ENCODE peak calls at places on chromosomes 13 and 19, in nine cellular contexts. S is Peyer's patch, N is transverse colon, V is Panc1, Z is right lobe of liver, J is kidney, K is body of pancreas, M is suprapubic skin, A is fibroblast of lung. E is an unnamed sample. For H3K4me1, the result is how much of the 10 kb centered on the place peaks cover.

GRCh38 chr13:105918842-105919741 is 616.4 kb downstream of the EFNB2 start:
- DNase-seq in S (peak), N (peak), V (peak), Z (no peak), J (no peak), K (peak), M (no peak), A (peak), E (no peak)

GRCh38 chr13:113179374-113180230 is 21.2 kb downstream of the PROZ start:
- DNase-seq in S (no peak), N (no peak), V (no peak), Z (no peak), J (no peak), K (no peak), M (no peak), A (peak), E (no peak)

GRCh38 chr13:99969934-99970760 is 1.4 kb downstream of the ZIC5 start:
- DNase-seq in S (no peak), N (no peak), V (no peak), Z (peak), J (peak), K (no peak), M (no peak), A (peak), E (no peak)

GRCh38 chr19:15288146-15288963 is 44.0 kb downstream of the BRD4 start:
- DNase-seq in S (no peak), N (no peak), V (no peak), Z (no peak), J (peak), K (peak), M (no peak), A (no peak), E (no peak)

GRCh38 chr13:36353001-36353400 is 6.8 kb upstream of the SPART start:
- DNase-seq in S (no peak), N (no peak), V (no peak), Z (no peak), J (no peak), K (no peak), M (no peak), A (peak), E (no peak)

GRCh38 chr13:98892821-98893220 is 85.0 kb downstream of the DOCK9 start:
- DNase-seq in S (no peak), N (no peak), V (no peak), Z (no peak), J (no peak), K (no peak), M (no peak), A (no peak), E (no peak)

GRCh38 chr19:6744381-6745288 is 5.2 kb downstream of the TRIP10 start:
- DNase-seq in S (peak), N (peak), V (no peak), Z (peak), J (peak), K (peak), M (peak), A (peak), E (no peak)

GRCh38 chr13:49347650-49348385 is 96.0 kb downstream of the CAB39L start:
- DNase-seq in S (no peak), N (no peak), V (no peak), Z (no peak), J (no peak), K (no peak), M (no peak), A (no peak), E (no peak)

GRCh38 chr19:35247526-35248309 is 1.1 kb upstream of the LSR start:
- DNase-seq in S (peak), N (peak), V (peak), Z (peak), J (peak), K (peak), M (peak), A (no peak), E (peak)

GRCh38 chr13:60431108-60431700 is 34.2 kb downstream of the TDRD3 start:
- DNase-seq in S (no peak), N (no peak), V (peak), Z (no peak), J (no peak), K (no peak), M (no peak), A (peak), E (no peak)

GRCh38 chr13:110593430-110594130 is 21.8 kb upstream of the NAXD start:
- DNase-seq in S (no peak), N (no peak), V (no peak), Z (no peak), J (no peak), K (peak), M (no peak), A (peak), E (no peak)

GRCh38 chr13:47908200-47908902 is 92.7 kb downstream of the SUCLA2 start:
- DNase-seq in S (no peak), N (no peak), V (no peak), Z (no peak), J (no peak), K (no peak), M (no peak), A (peak), E (no peak)

GRCh38 chr19:54165222-54165621 is 5.7 kb upstream of the LENG1 start:
- DNase-seq in S (no peak), N (no peak), V (no peak), Z (no peak), J (peak), K (no peak), M (no peak), A (no peak), E (no peak)

GRCh38 chr13:29936051-29936813 is 85.8 kb upstream of the UBL3 start:
- DNase-seq in S (no peak), N (no peak), V (no peak), Z (no peak), J (no peak), K (no peak), M (no peak), A (no peak), E (no peak)

GRCh38 chr13:98909016-98909415 is 68.8 kb downstream of the DOCK9 start:
- DNase-seq in S (no peak), N (no peak), V (no peak), Z (no peak), J (no peak), K (no peak), M (no peak), A (no peak), E (no peak)

GRCh38 chr13:83881917-83882625 is at the start of gene SLITRK1:
- DNase-seq in S (no peak), N (no peak), V (no peak), Z (peak), J (peak), K (peak), M (no peak), A (peak), E (no peak)

GRCh38 chr19:29121684-29122083 is 91.3 kb downstream of the UQCRFS1 start:
- DNase-seq in S (no peak), N (no peak), V (no peak), Z (no peak), J (no peak), K (peak), M (peak), A (no peak), E (no peak)

GRCh38 chr13:99218545-99218944 is 17.9 kb downstream of the UBAC2 start:
- DNase-seq in S (no peak), N (no peak), V (no peak), Z (peak), J (no peak), K (peak), M (no peak), A (peak), E (no peak)

GRCh38 chr13:77919351-77920294 is 992 bp upstream of the EDNRB start:
- DNase-seq in S (peak), N (peak), V (no peak), Z (peak), J (peak), K (peak), M (peak), A (peak), E (no peak)

GRCh38 chr19:30696514-30696913 is 324.3 kb downstream of the ZNF536 start:
- DNase-seq in S (no peak), N (no peak), V (no peak), Z (no peak), J (no peak), K (peak), M (peak), A (no peak), E (no peak)

GRCh38 chr13:75479102-75479501 is 2.9 kb downstream of the TBC1D4 start:
- DNase-seq in S (no peak), N (no peak), V (no peak), Z (no peak), J (no peak), K (no peak), M (no peak), A (no peak), E (no peak)

GRCh38 chr13:30725331-30726085 is 9.8 kb upstream of the ALOX5AP start:
- DNase-seq in S (no peak), N (no peak), V (no peak), Z (no peak), J (no peak), K (peak), M (no peak), A (peak), E (no peak)

GRCh38 chr13:59391696-59392095 is 772.0 kb downstream of the DIAPH3 start:
- DNase-seq in S (no peak), N (peak), V (peak), Z (no peak), J (no peak), K (peak), M (no peak), A (peak), E (peak)

GRCh38 chr13:72166102-72166660 is 299.2 kb upstream of the DACH1 start:
- DNase-seq in S (no peak), N (no peak), V (no peak), Z (no peak), J (no peak), K (no peak), M (no peak), A (peak), E (no peak)

GRCh38 chr13:113792236-113792770 is 33.3 kb downstream of the TMEM255B start:
- DNase-seq in S (peak), N (no peak), V (no peak), Z (no peak), J (no peak), K (no peak), M (peak), A (no peak), E (no peak)

GRCh38 chr19:56746367-56746766 is 74.8 kb upstream of the ZNF835 start:
- DNase-seq in S (no peak), N (no peak), V (no peak), Z (no peak), J (no peak), K (no peak), M (no peak), A (no peak), E (no peak)

GRCh38 chr19:31676271-31677004 is 327.2 kb upstream of the TSHZ3 start:
- DNase-seq in S (no peak), N (no peak), V (no peak), Z (no peak), J (no peak), K (no peak), M (no peak), A (peak), E (no peak)

GRCh38 chr13:99982021-99982740 is 597 bp downstream of the ZIC2 start:
- DNase-seq in S (peak), N (no peak), V (no peak), Z (peak), J (peak), K (no peak), M (peak), A (peak), E (no peak)

GRCh38 chr19:639251-640155 is at the start of gene FGF22:
- DNase-seq in S (peak), N (peak), V (no peak), Z (peak), J (peak), K (peak), M (peak), A (peak), E (peak)

GRCh38 chr13:80082396-80083096 is 258.4 kb downstream of the SPRY2 start:
- DNase-seq in S (no peak), N (no peak), V (no peak), Z (no peak), J (no peak), K (no peak), M (no peak), A (peak), E (no peak)

GRCh38 chr19:850221-850978 is 1.7 kb upstream of the ELANE start:
- DNase-seq in S (peak), N (peak), V (no peak), Z (peak), J (peak), K (peak), M (peak), A (peak), E (no peak)

GRCh38 chr19:50723735-50724521 is 764 bp downstream of the CLEC11A start:
- DNase-seq in S (no peak), N (no peak), V (no peak), Z (no peak), J (no peak), K (no peak), M (no peak), A (no peak), E (no peak)

DNA sequence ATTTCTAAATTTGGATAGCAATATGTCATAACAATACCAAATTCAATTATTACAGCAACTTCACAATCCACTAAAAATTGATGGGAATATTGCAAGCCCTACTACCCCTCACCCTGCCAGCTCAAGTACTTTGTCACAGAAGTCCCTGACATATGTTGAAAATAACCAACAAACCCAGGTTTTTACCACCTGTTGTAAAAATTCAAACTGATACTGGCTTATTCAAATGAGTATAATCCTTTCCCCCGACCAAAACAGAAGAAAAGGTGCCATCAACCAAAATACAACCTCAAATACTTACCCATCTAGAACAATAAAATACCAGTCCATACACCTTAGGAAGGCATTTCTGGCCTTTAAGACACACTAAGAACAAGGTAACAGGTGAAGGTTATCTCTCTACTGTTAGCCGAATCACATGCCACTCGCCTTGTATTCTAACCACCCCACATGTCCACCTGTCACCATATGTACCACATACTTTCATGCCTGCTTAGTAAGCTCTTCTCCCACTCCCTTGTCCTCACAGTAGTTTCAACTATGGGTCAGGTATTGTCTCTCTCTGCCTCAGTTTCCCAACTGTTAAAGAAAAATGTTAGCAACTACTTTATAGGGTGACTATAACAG is 53.1 kb downstream of the USP12 start:
- DNase-seq in S (no peak), N (no peak), V (no peak), Z (no peak), J (no peak), K (no peak), M (no peak), A (no peak), E (no peak)
- H3K4me1 ChIP-seq in S (under half), N (under half), V (under half), Z (under half), J (under half), K (under half), M (under half), A (under half), E (under half)

GRCh38 chr19:38673030-38673429 is 25.6 kb downstream of the ACTN4 start:
- DNase-seq in S (no peak), N (no peak), V (no peak), Z (no peak), J (peak), K (no peak), M (no peak), A (no peak), E (no peak)

GRCh38 chr19:38676023-38676877 is 28.8 kb downstream of the ACTN4 start:
- DNase-seq in S (no peak), N (no peak), V (no peak), Z (no peak), J (peak), K (no peak), M (no peak), A (peak), E (no peak)

GRCh38 chr19:38674388-38675133 is 27.1 kb downstream of the ACTN4 start:
- DNase-seq in S (no peak), N (no peak), V (no peak), Z (no peak), J (peak), K (no peak), M (no peak), A (peak), E (no peak)

GRCh38 chr19:38676878-38677646 is 29.6 kb downstream of the ACTN4 start:
- DNase-seq in S (no peak), N (no peak), V (no peak), Z (no peak), J (peak), K (no peak), M (no peak), A (no peak), E (no peak)

DNA sequence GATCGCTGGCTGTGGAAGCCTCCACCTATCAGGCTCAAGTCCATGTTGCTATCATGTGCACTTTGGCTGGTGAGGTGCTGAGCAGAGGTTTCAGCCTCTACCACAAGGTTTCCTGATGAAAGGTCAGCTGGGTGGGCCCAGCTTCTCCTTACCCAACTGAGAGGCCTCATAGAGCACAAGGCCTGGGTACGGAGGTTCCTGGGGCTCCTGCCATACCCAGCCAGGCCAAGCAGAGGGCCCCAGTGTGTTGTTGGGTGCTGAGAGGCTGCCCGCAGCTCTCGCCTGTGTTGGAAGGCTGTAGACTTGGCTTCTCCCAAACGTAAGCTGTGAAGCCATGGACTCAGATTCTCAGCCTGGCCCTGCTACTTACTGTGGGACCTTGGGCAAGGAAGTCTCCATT is 28.2 kb downstream of the ACTN4 start:
- DNase-seq in S (peak), N (no peak), V (no peak), Z (no peak), J (peak), K (no peak), M (no peak), A (no peak), E (no peak)
- H3K4me1 ChIP-seq in S (under half), N (half or more), V (half or more), Z (under half), J (half or more), K (half or more), M (half or more), A (under half), E (under half)

DNA sequence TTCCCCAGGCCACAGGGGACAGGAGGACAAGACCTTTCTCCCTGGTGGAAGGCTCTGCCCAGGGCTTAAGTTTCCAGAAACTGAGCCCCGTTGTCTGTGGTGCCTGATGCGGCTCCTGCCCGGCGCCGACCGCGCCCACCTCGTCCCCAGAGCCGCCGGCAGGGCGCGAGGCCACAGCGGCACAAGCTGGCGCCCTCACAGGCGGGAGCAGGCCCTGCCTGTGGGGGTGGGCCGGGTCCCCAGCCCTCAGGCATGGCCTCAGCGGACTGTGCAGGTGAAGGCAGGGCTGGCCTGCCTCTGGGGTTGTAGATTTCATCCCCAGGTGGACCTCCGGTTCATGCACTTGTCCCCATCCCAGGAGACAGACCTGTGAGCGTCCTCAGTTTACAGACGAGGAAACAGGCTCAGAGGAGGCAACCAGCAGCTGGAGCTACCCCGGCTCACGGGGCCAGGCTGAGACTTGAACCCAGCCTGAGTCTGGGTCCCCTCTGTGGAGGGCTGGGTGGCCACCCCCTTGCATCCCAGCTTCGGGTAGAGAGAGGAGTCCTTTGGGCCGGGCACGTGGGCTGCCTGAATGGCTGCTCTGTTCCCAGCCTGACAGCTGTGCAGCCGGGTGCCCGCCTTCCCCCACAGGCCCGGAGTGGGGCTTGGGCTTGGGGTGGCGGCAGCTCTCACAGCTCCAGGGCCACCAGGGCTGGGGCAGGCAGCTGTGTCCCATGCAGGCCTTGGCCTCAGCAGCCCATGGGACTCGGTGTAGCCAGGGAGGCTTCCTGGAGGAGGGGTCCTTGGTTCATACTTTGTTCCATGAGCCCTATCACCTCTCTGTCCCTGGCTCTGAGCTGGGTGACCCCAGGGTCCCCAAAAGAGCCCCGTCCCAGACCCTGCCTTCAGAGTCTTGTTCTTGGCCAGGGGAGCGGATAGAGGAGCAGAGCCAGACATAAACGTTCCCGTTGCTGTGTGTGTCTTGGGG is 26.8 kb downstream of the PIAS4 start:
- DNase-seq in S (no peak), N (no peak), V (no peak), Z (no peak), J (no peak), K (no peak), M (no peak), A (no peak), E (no peak)
- H3K4me1 ChIP-seq in S (under half), N (under half), V (under half), Z (under half), J (under half), K (under half), M (under half), A (under half), E (under half)

DNA sequence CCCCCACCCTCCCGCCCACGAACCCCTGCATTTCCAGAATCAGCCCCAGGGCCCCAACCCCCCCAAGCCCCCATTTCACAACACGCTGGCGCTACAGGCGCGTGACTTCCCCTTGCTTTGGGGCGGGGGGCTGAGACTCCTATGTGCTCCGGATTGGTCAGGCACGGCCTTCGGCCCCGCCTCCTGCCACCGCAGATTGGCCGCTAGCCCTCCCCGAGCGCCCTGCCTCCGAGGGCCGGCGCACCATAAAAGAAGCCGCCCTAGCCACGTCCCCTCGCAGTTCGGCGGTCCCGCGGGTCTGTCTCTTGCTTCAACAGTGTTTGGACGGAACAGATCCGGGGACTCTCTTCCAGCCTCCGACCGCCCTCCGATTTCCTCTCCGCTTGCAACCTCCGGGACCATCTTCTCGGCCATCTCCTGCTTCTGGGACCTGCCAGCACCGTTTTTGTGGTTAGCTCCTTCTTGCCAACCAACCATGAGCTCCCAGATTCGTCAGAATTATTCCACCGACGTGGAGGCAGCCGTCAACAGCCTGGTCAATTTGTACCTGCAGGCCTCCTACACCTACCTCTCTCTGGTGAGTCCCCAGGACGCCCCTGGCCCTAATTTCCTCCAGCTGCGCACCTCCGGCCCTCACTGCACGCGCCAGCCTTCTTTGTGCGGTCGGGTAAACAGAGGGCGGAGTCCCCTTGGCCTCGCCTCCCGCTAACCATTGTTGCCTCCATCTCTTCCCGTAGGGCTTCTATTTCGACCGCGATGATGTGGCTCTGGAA is at the start of gene FTL:
- DNase-seq in S (peak), N (peak), V (peak), Z (peak), J (peak), K (peak), M (peak), A (peak), E (peak)
- H3K4me1 ChIP-seq in S (under half), N (half or more), V (under half), Z (under half), J (under half), K (under half), M (half or more), A (under half), E (under half)

GRCh38 chr13:51822106-51822840 is 18.3 kb upstream of the DHRS12 start:
- DNase-seq in S (no peak), N (no peak), V (no peak), Z (no peak), J (no peak), K (no peak), M (no peak), A (no peak), E (no peak)
- H3K4me1 ChIP-seq in S (under half), N (under half), V (under half), Z (under half), J (under half), K (under half), M (under half), A (under half), E (half or more)

GRCh38 chr19:17511724-17512573 is 500 bp downstream of the PGLS start:
- DNase-seq in S (peak), N (peak), V (peak), Z (peak), J (peak), K (peak), M (peak), A (peak), E (peak)
- H3K4me1 ChIP-seq in S (under half), N (under half), V (under half), Z (under half), J (under half), K (under half), M (under half), A (under half), E (under half)

E was measured in CD8-positive, alpha-beta T cell.